ENCODE peak calls at places on chromosomes 13 and 19, in four cellular contexts. U, D, F and Z are unnamed samples. For H3K4me1 and H3K27me3, the result is how much of the 10 kb centered on the place peaks cover.

GRCh38 chr13:68359105-68359504 is 1129.0 kb upstream of the PCDH9 start:
- DNase-seq in F (no peak), D (no peak), U (no peak), Z (no peak)

GRCh38 chr13:51396352-51396751 is 56.5 kb downstream of the INTS6 start:
- DNase-seq in D (no peak), F (no peak), U (no peak), Z (no peak)

GRCh38 chr19:14433454-14434156 is 499 bp downstream of the PKN1 start:
- DNase-seq in F (no peak), U (no peak), D (no peak), Z (peak)

GRCh38 chr13:88068975-88069374 is 397.8 kb downstream of the SLITRK5 start:
- DNase-seq in D (no peak), F (no peak), U (peak), Z (no peak)

GRCh38 chr19:35119578-35119977 is 4.0 kb downstream of the FXYD3 start:
- DNase-seq in F (no peak), U (no peak), D (no peak), Z (no peak)

GRCh38 chr13:75492389-75492788 is 10.4 kb upstream of the TBC1D4 start:
- DNase-seq in U (no peak), D (peak), F (no peak), Z (no peak)

GRCh38 chr13:57641071-57641470 is 9.5 kb downstream of the PCDH17 start:
- DNase-seq in U (no peak), D (peak), F (no peak), Z (no peak)

GRCh38 chr19:15780595-15781418 is 6.7 kb upstream of the OR10H5 start:
- DNase-seq in F (no peak), U (no peak), D (no peak), Z (peak)

GRCh38 chr13:52371736-52372247 is 34.2 kb downstream of the THSD1 start:
- DNase-seq in F (peak), D (peak), U (peak), Z (no peak)

GRCh38 chr19:29671393-29672076 is 6.3 kb downstream of the PLEKHF1 start:
- DNase-seq in D (peak), U (peak), F (no peak), Z (peak)

GRCh38 chr13:44305845-44306244 is 67.8 kb upstream of the SERP2 start:
- DNase-seq in U (no peak), D (peak), F (peak), Z (no peak)

GRCh38 chr13:44302948-44303575 is 70.6 kb upstream of the SERP2 start:
- DNase-seq in F (no peak), U (no peak), D (peak), Z (no peak)

GRCh38 chr13:44305216-44305615 is 68.4 kb upstream of the SERP2 start:
- DNase-seq in U (no peak), D (no peak), F (no peak), Z (no peak)

GRCh38 chr13:44303681-44304432 is 69.8 kb upstream of the SERP2 start:
- DNase-seq in F (no peak), U (no peak), D (no peak), Z (no peak)

DNA sequence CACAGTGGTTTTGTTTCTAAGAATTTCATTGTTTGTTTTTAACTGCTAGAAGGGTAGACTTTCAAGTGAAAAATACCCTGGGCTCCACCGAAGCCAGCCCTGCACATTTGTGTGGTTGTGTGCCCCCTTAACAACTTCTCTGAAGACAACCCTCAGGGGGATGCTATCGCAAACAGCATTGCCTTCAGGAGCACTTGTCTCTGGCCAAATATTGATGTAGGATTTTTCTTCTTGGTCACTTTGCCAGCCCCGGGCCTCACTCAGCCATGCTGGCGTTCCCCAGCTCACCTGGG is 69.2 kb upstream of the SERP2 start:
- DNase-seq in U (no peak), D (no peak), F (no peak), Z (no peak)
- H3K4me1 ChIP-seq in U (under half), D (half or more), F (under half), Z (under half)

DNA sequence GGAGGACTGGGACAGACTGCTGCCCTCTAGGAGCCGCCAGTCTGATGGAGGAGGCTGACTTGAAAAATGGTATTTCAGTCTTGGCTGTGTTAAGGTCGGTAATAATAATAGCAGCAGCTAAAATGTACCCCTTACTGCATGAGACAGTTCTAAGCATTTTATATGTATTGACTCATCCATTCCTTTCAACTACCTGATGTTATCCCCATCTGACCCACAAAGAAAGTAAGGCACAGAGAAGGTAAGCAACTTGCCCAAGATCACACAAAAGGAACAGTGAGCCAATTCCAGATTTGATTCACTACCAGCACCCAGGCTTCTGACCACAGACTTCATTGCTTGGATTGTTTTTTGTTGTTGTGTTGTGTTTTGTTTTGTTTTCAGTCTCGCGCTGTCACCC is 4.0 kb downstream of the NCAN start:
- DNase-seq in U (no peak), F (no peak), D (no peak), Z (no peak)
- H3K27me3 ChIP-seq in U (under half), F (under half), D (under half), Z (under half)

GRCh38 chr19:49583239-49583638 is 2.1 kb downstream of the PRRG2 start:
- DNase-seq in U (no peak), D (no peak), F (no peak), Z (no peak)

GRCh38 chr19:49580264-49581006 is at the start of gene NOSIP:
- DNase-seq in D (peak), U (peak), F (peak), Z (peak)

GRCh38 chr19:49581007-49581508 is at the start of gene PRRG2:
- DNase-seq in U (no peak), F (no peak), D (no peak), Z (no peak)

GRCh38 chr19:49579193-49579592 is 1.2 kb downstream of the NOSIP start:
- DNase-seq in D (no peak), F (no peak), U (no peak), Z (no peak)

DNA sequence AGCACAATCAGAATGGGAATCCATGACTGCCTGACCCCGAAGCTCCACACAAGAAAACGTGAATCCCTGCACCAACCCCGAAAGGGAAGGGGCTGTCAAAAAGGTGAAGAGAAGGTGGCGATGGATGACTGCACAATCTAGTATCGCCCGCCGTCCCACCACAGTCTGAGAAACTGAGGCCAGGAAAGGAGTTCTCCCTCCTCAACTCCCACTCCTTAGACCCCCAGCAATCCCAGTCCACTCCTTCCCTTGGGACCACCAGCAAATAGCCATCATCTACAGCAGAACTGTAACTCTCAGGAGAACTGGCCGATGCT is 451 bp downstream of the NOSIP start:
- DNase-seq in F (no peak), D (no peak), U (no peak), Z (no peak)
- H3K27ac ChIP-seq in F (no peak), D (peak), U (peak), Z (peak)

GRCh38 chr13:48978942-48979601 is 3.4 kb downstream of the FNDC3A start:
- DNase-seq in D (no peak), F (no peak), U (no peak), Z (no peak)
- H3K4me1 ChIP-seq in D (under half), F (under half), U (under half), Z (under half)

GRCh38 chr19:31503211-31503610 is 154.0 kb upstream of the TSHZ3 start:
- DNase-seq in U (no peak), F (no peak), D (no peak), Z (no peak)

GRCh38 chr19:31505596-31505910 is 156.3 kb upstream of the TSHZ3 start:
- DNase-seq in D (no peak), U (no peak), F (no peak), Z (no peak)

GRCh38 chr19:31506102-31506501 is 156.9 kb upstream of the TSHZ3 start:
- DNase-seq in D (no peak), F (no peak), U (no peak), Z (no peak)

GRCh38 chr19:31502536-31503170 is 153.4 kb upstream of the TSHZ3 start:
- DNase-seq in D (no peak), U (no peak), F (no peak), Z (no peak)

GRCh38 chr19:31504221-31504620 is 155.0 kb upstream of the TSHZ3 start:
- DNase-seq in U (no peak), F (no peak), D (no peak), Z (no peak)
- H3K27me3 ChIP-seq in U (under half), F (under half), D (under half), Z (under half)